ENCODE peak calls at places on chromosomes 16 and 17, in five cellular contexts. V is Right ventricle myocardium inferior; I is central memory CD8-positive, alpha-beta T cell; N is GM04504; Y is nephron progenitor cell. K is an unnamed sample.

GRCh38 chr17:29996458-29996857 is 55.0 kb downstream of the EFCAB5 start:
- DNase-seq in V (no peak), N (no peak), Y (no peak), I (no peak), K (no peak)

GRCh38 chr17:64130559-64131001 is 636 bp upstream of the ERN1 start:
- DNase-seq in Y (no peak), I (peak), N (peak), V (no peak), K (no peak)

GRCh38 chr16:73002836-73003235 is 45.1 kb downstream of the ZFHX3 start:
- DNase-seq in V (no peak), N (no peak), Y (no peak), I (no peak), K (no peak)

GRCh38 chr17:5740937-5741336 is 156.6 kb upstream of the NLRP1 start:
- DNase-seq in N (no peak), Y (no peak), I (no peak), V (no peak), K (no peak)

GRCh38 chr17:74872313-74873035 is at the start of gene FDXR:
- DNase-seq in N (no peak), Y (no peak), I (no peak), V (no peak), K (no peak)

GRCh38 chr16:54526087-54526486 is 239.5 kb upstream of the IRX3 start:
- DNase-seq in V (no peak), I (no peak), N (no peak), Y (no peak), K (no peak)

GRCh38 chr17:2366747-2367494 is 29.6 kb downstream of the SGSM2 start:
- DNase-seq in Y (peak), N (no peak), V (peak), I (no peak), K (no peak)

GRCh38 chr17:49915670-49916069 is 53.3 kb upstream of the DLX4 start:
- DNase-seq in N (no peak), V (peak), Y (peak), I (no peak), K (no peak)

GRCh38 chr16:86604436-86605220 is 26.3 kb downstream of the FOXL1 start:
- DNase-seq in V (no peak), N (no peak), I (no peak), Y (no peak), K (no peak)

GRCh38 chr16:69190046-69190588 is 3.2 kb downstream of the SNTB2 start:
- DNase-seq in I (no peak), V (no peak), N (no peak), Y (no peak), K (no peak)

GRCh38 chr16:68090109-68090508 is 4.9 kb downstream of the NFATC3 start:
- DNase-seq in V (no peak), Y (no peak), N (no peak), I (no peak), K (no peak)

GRCh38 chr16:88815901-88816589 is 4.3 kb upstream of the APRT start:
- DNase-seq in N (no peak), Y (peak), I (peak), V (no peak), K (no peak)

GRCh38 chr17:57930239-57930638 is 25.0 kb downstream of the CUEDC1 start:
- DNase-seq in I (no peak), N (no peak), Y (no peak), V (no peak), K (no peak)

GRCh38 chr16:50664270-50664669 is 16.8 kb downstream of the SNX20 start:
- DNase-seq in I (no peak), N (no peak), Y (no peak), V (no peak), K (no peak)

GRCh38 chr17:71398706-71399620 is 721.9 kb upstream of the SOX9 start:
- DNase-seq in I (no peak), V (no peak), Y (peak), N (peak), K (peak)

GRCh38 chr16:66399930-66400329 is 27.2 kb upstream of the BEAN1 start:
- DNase-seq in I (no peak), V (no peak), Y (peak), N (no peak), K (no peak)

GRCh38 chr16:678858-679807 is 1.1 kb upstream of the STUB1 start:
- DNase-seq in N (no peak), V (peak), Y (peak), I (no peak), K (no peak)

K was measured in astrocyte of the cerebellum.